ENCODE peak calls at places on chromosomes 16 and 17, in eight cellular contexts. One of them, this sample, is unnamed.
A peak's percentile ranks its signal among the peaks of the same experiment; 100 is the strongest.

GRCh38 chr17:79811036-79811887 is 14.4 kb upstream of the CBX8 start:
- DNase-seq in lung: no peak
- DNase-seq in stimulated activated naive CD8-positive, alpha-beta T cell treated with anti-CD3 and anti-CD28 coated beads, Interleukin-15, Interleukin-2, amounts not matched to agents 100 U/mL and 50 U/mL, for 24 hours: peak; percentile 55
- DNase-seq in dermis microvascular lymphatic vessel endothelial cell: peak; percentile 61
- DNase-seq in NCI-H345: peak; percentile 75
- DNase-seq in transverse colon: no peak
- DNase-seq in activated CD4-positive, alpha-beta T cell treated with anti-CD3 and anti-CD28 coated beads for 1 hour: no peak
- DNase-seq in tibial nerve: no peak
- DNase-seq in this sample: peak; percentile 89

GRCh38 chr17:77449908-77450741 is 309.4 kb downstream of the SEC14L1 start:
- DNase-seq in lung: no peak
- DNase-seq in stimulated activated naive CD8-positive, alpha-beta T cell treated with anti-CD3 and anti-CD28 coated beads, Interleukin-15, Interleukin-2, amounts not matched to agents 100 U/mL and 50 U/mL, for 24 hours: peak; percentile 85
- DNase-seq in dermis microvascular lymphatic vessel endothelial cell: peak; percentile 56
- DNase-seq in NCI-H345: no peak
- DNase-seq in transverse colon: peak; percentile 80
- DNase-seq in activated CD4-positive, alpha-beta T cell treated with anti-CD3 and anti-CD28 coated beads for 1 hour: no peak
- DNase-seq in tibial nerve: peak; percentile 73
- DNase-seq in this sample: peak; percentile 55

GRCh38 chr16:50534556-50534955 is 13.6 kb upstream of the NKD1 start:
- DNase-seq in lung: no peak
- DNase-seq in stimulated activated naive CD8-positive, alpha-beta T cell treated with anti-CD3 and anti-CD28 coated beads, Interleukin-15, Interleukin-2, amounts not matched to agents 100 U/mL and 50 U/mL, for 24 hours: no peak
- DNase-seq in dermis microvascular lymphatic vessel endothelial cell: no peak
- DNase-seq in NCI-H345: no peak
- DNase-seq in transverse colon: no peak
- DNase-seq in activated CD4-positive, alpha-beta T cell treated with anti-CD3 and anti-CD28 coated beads for 1 hour: no peak
- DNase-seq in tibial nerve: no peak
- DNase-seq in this sample: no peak

GRCh38 chr17:72877348-72877747 is 215.1 kb downstream of the SLC39A11 start:
- DNase-seq in lung: no peak
- DNase-seq in stimulated activated naive CD8-positive, alpha-beta T cell treated with anti-CD3 and anti-CD28 coated beads, Interleukin-15, Interleukin-2, amounts not matched to agents 100 U/mL and 50 U/mL, for 24 hours: no peak
- DNase-seq in dermis microvascular lymphatic vessel endothelial cell: no peak
- DNase-seq in NCI-H345: no peak
- DNase-seq in transverse colon: no peak
- DNase-seq in activated CD4-positive, alpha-beta T cell treated with anti-CD3 and anti-CD28 coated beads for 1 hour: no peak
- DNase-seq in tibial nerve: no peak
- DNase-seq in this sample: no peak

GRCh38 chr16:2015117-2015946 is 4.3 kb upstream of the NPW start:
- DNase-seq in lung: no peak
- DNase-seq in stimulated activated naive CD8-positive, alpha-beta T cell treated with anti-CD3 and anti-CD28 coated beads, Interleukin-15, Interleukin-2, amounts not matched to agents 100 U/mL and 50 U/mL, for 24 hours: no peak
- DNase-seq in dermis microvascular lymphatic vessel endothelial cell: no peak
- DNase-seq in NCI-H345: no peak
- DNase-seq in transverse colon: peak; percentile 79
- DNase-seq in activated CD4-positive, alpha-beta T cell treated with anti-CD3 and anti-CD28 coated beads for 1 hour: no peak
- DNase-seq in tibial nerve: no peak
- DNase-seq in this sample: peak; percentile 96

GRCh38 chr17:7220593-7221280 is 999 bp downstream of the ACADVL start:
- DNase-seq in lung: peak; percentile 64
- DNase-seq in stimulated activated naive CD8-positive, alpha-beta T cell treated with anti-CD3 and anti-CD28 coated beads, Interleukin-15, Interleukin-2, amounts not matched to agents 100 U/mL and 50 U/mL, for 24 hours: peak; percentile 69
- DNase-seq in dermis microvascular lymphatic vessel endothelial cell: peak; percentile 88
- DNase-seq in NCI-H345: peak; percentile 19
- DNase-seq in transverse colon: peak; percentile 77
- DNase-seq in activated CD4-positive, alpha-beta T cell treated with anti-CD3 and anti-CD28 coated beads for 1 hour: peak; percentile 47
- DNase-seq in tibial nerve: no peak
- DNase-seq in this sample: peak; percentile 59

GRCh38 chr16:66551362-66551761 is 1.0 kb upstream of the CKLF start:
- DNase-seq in lung: no peak
- DNase-seq in stimulated activated naive CD8-positive, alpha-beta T cell treated with anti-CD3 and anti-CD28 coated beads, Interleukin-15, Interleukin-2, amounts not matched to agents 100 U/mL and 50 U/mL, for 24 hours: peak; percentile 67
- DNase-seq in dermis microvascular lymphatic vessel endothelial cell: peak; percentile 39
- DNase-seq in NCI-H345: peak; percentile 59
- DNase-seq in transverse colon: peak; percentile 60
- DNase-seq in activated CD4-positive, alpha-beta T cell treated with anti-CD3 and anti-CD28 coated beads for 1 hour: peak; percentile 35
- DNase-seq in tibial nerve: no peak
- DNase-seq in this sample: peak; percentile 67

GRCh38 chr16:88335150-88335685 is 47.5 kb upstream of the ZNF469 start:
- DNase-seq in lung: no peak
- DNase-seq in stimulated activated naive CD8-positive, alpha-beta T cell treated with anti-CD3 and anti-CD28 coated beads, Interleukin-15, Interleukin-2, amounts not matched to agents 100 U/mL and 50 U/mL, for 24 hours: no peak
- DNase-seq in dermis microvascular lymphatic vessel endothelial cell: no peak
- DNase-seq in NCI-H345: no peak
- DNase-seq in transverse colon: no peak
- DNase-seq in activated CD4-positive, alpha-beta T cell treated with anti-CD3 and anti-CD28 coated beads for 1 hour: no peak
- DNase-seq in tibial nerve: no peak
- DNase-seq in this sample: no peak

GRCh38 chr16:30115238-30115637 is 1.9 kb upstream of the GDPD3 start:
- DNase-seq in lung: no peak
- DNase-seq in stimulated activated naive CD8-positive, alpha-beta T cell treated with anti-CD3 and anti-CD28 coated beads, Interleukin-15, Interleukin-2, amounts not matched to agents 100 U/mL and 50 U/mL, for 24 hours: no peak
- DNase-seq in dermis microvascular lymphatic vessel endothelial cell: no peak
- DNase-seq in NCI-H345: no peak
- DNase-seq in transverse colon: peak; percentile 90
- DNase-seq in activated CD4-positive, alpha-beta T cell treated with anti-CD3 and anti-CD28 coated beads for 1 hour: no peak
- DNase-seq in tibial nerve: no peak
- DNase-seq in this sample: peak; percentile 39

GRCh38 chr16:64982581-64982980 is 139.3 kb downstream of the CDH11 start:
- DNase-seq in lung: no peak
- DNase-seq in stimulated activated naive CD8-positive, alpha-beta T cell treated with anti-CD3 and anti-CD28 coated beads, Interleukin-15, Interleukin-2, amounts not matched to agents 100 U/mL and 50 U/mL, for 24 hours: no peak
- DNase-seq in dermis microvascular lymphatic vessel endothelial cell: no peak
- DNase-seq in NCI-H345: no peak
- DNase-seq in transverse colon: no peak
- DNase-seq in activated CD4-positive, alpha-beta T cell treated with anti-CD3 and anti-CD28 coated beads for 1 hour: no peak
- DNase-seq in tibial nerve: no peak
- DNase-seq in this sample: no peak

GRCh38 chr17:81454473-81454872 is 58.1 kb downstream of the ACTG1 start:
- DNase-seq in lung: no peak
- DNase-seq in stimulated activated naive CD8-positive, alpha-beta T cell treated with anti-CD3 and anti-CD28 coated beads, Interleukin-15, Interleukin-2, amounts not matched to agents 100 U/mL and 50 U/mL, for 24 hours: no peak
- DNase-seq in dermis microvascular lymphatic vessel endothelial cell: no peak
- DNase-seq in NCI-H345: no peak
- DNase-seq in transverse colon: no peak
- DNase-seq in activated CD4-positive, alpha-beta T cell treated with anti-CD3 and anti-CD28 coated beads for 1 hour: no peak
- DNase-seq in tibial nerve: no peak
- DNase-seq in this sample: no peak

GRCh38 chr16:66434619-66435430 is 7.7 kb downstream of the BEAN1 start:
- DNase-seq in lung: no peak
- DNase-seq in stimulated activated naive CD8-positive, alpha-beta T cell treated with anti-CD3 and anti-CD28 coated beads, Interleukin-15, Interleukin-2, amounts not matched to agents 100 U/mL and 50 U/mL, for 24 hours: no peak
- DNase-seq in dermis microvascular lymphatic vessel endothelial cell: no peak
- DNase-seq in NCI-H345: no peak
- DNase-seq in transverse colon: no peak
- DNase-seq in activated CD4-positive, alpha-beta T cell treated with anti-CD3 and anti-CD28 coated beads for 1 hour: no peak
- DNase-seq in tibial nerve: no peak
- DNase-seq in this sample: no peak

GRCh38 chr17:7367083-7367482 is 12.1 kb downstream of the TMEM95 start:
- DNase-seq in lung: no peak
- DNase-seq in stimulated activated naive CD8-positive, alpha-beta T cell treated with anti-CD3 and anti-CD28 coated beads, Interleukin-15, Interleukin-2, amounts not matched to agents 100 U/mL and 50 U/mL, for 24 hours: no peak
- DNase-seq in dermis microvascular lymphatic vessel endothelial cell: no peak
- DNase-seq in NCI-H345: no peak
- DNase-seq in transverse colon: no peak
- DNase-seq in activated CD4-positive, alpha-beta T cell treated with anti-CD3 and anti-CD28 coated beads for 1 hour: no peak
- DNase-seq in tibial nerve: no peak
- DNase-seq in this sample: no peak

GRCh38 chr16:88264641-88265285 is 118.0 kb upstream of the ZNF469 start:
- DNase-seq in lung: peak; percentile 93
- DNase-seq in stimulated activated naive CD8-positive, alpha-beta T cell treated with anti-CD3 and anti-CD28 coated beads, Interleukin-15, Interleukin-2, amounts not matched to agents 100 U/mL and 50 U/mL, for 24 hours: peak; percentile 78
- DNase-seq in dermis microvascular lymphatic vessel endothelial cell: peak; percentile 93
- DNase-seq in NCI-H345: no peak
- DNase-seq in transverse colon: peak; percentile 86
- DNase-seq in activated CD4-positive, alpha-beta T cell treated with anti-CD3 and anti-CD28 coated beads for 1 hour: no peak
- DNase-seq in tibial nerve: peak; percentile 96
- DNase-seq in this sample: peak; percentile 80

GRCh38 chr16:10256855-10257641 is 74.8 kb upstream of the GRIN2A start:
- DNase-seq in lung: no peak
- DNase-seq in stimulated activated naive CD8-positive, alpha-beta T cell treated with anti-CD3 and anti-CD28 coated beads, Interleukin-15, Interleukin-2, amounts not matched to agents 100 U/mL and 50 U/mL, for 24 hours: peak; percentile 56
- DNase-seq in dermis microvascular lymphatic vessel endothelial cell: peak; percentile 21
- DNase-seq in NCI-H345: no peak
- DNase-seq in transverse colon: peak; percentile 26
- DNase-seq in activated CD4-positive, alpha-beta T cell treated with anti-CD3 and anti-CD28 coated beads for 1 hour: peak; percentile 9
- DNase-seq in tibial nerve: peak; percentile 6
- DNase-seq in this sample: peak; percentile 22

GRCh38 chr16:23987443-23987842 is 151.7 kb downstream of the PRKCB start:
- DNase-seq in lung: no peak
- DNase-seq in stimulated activated naive CD8-positive, alpha-beta T cell treated with anti-CD3 and anti-CD28 coated beads, Interleukin-15, Interleukin-2, amounts not matched to agents 100 U/mL and 50 U/mL, for 24 hours: no peak
- DNase-seq in dermis microvascular lymphatic vessel endothelial cell: no peak
- DNase-seq in NCI-H345: no peak
- DNase-seq in transverse colon: no peak
- DNase-seq in activated CD4-positive, alpha-beta T cell treated with anti-CD3 and anti-CD28 coated beads for 1 hour: no peak
- DNase-seq in tibial nerve: no peak
- DNase-seq in this sample: no peak

This sample was measured in NCI-H69.